ENCODE peak calls at places on chromosome 7, in four cellular contexts. One of them, this sample, is unnamed.

GRCh38 chr7:127895814-127896280 is 135.4 kb downstream of the LRRC4 start:
- DNase-seq in GM12878: no peak
- DNase-seq in K562: peak
- DNase-seq in SK-N-SH: no peak
- DNase-seq in this sample: no peak

GRCh38 chr7:154869436-154869835 is 133.5 kb downstream of the PAXIP1 start:
- DNase-seq in SK-N-SH: no peak
- DNase-seq in K562: no peak
- DNase-seq in GM12878: no peak
- DNase-seq in this sample: no peak

GRCh38 chr7:91940171-91940570 is 491 bp upstream of the AKAP9 start:
- DNase-seq in GM12878: no peak
- DNase-seq in SK-N-SH: peak
- DNase-seq in K562: peak
- DNase-seq in this sample: peak

GRCh38 chr7:76191783-76192240 is 9.9 kb upstream of the SRRM3 start:
- DNase-seq in K562: peak
- DNase-seq in GM12878: no peak
- DNase-seq in SK-N-SH: peak
- DNase-seq in this sample: peak

GRCh38 chr7:8217200-8218068 is 44.5 kb downstream of the ICA1 start:
- DNase-seq in SK-N-SH: peak
- DNase-seq in GM12878: peak
- DNase-seq in K562: peak
- DNase-seq in this sample: no peak

GRCh38 chr7:159061674-159062212 is 82.9 kb downstream of the VIPR2 start:
- DNase-seq in K562: no peak
- DNase-seq in GM12878: no peak
- DNase-seq in SK-N-SH: no peak
- DNase-seq in this sample: peak

GRCh38 chr7:118327179-118327578 is 102.7 kb downstream of the ANKRD7 start:
- DNase-seq in K562: no peak
- DNase-seq in GM12878: no peak
- DNase-seq in SK-N-SH: no peak
- DNase-seq in this sample: no peak

GRCh38 chr7:34044319-34044643 is 138.9 kb downstream of the BMPER start:
- DNase-seq in SK-N-SH: no peak
- DNase-seq in K562: no peak
- DNase-seq in GM12878: no peak
- DNase-seq in this sample: no peak

GRCh38 chr7:105768898-105769507 is 107.4 kb downstream of the ATXN7L1 start:
- DNase-seq in GM12878: no peak
- DNase-seq in K562: no peak
- DNase-seq in SK-N-SH: no peak
- DNase-seq in this sample: no peak

GRCh38 chr7:130994378-130995115 is 260.5 kb upstream of the KLF14 start:
- DNase-seq in GM12878: no peak
- DNase-seq in SK-N-SH: no peak
- DNase-seq in K562: no peak
- DNase-seq in this sample: no peak

GRCh38 chr7:32427769-32428291 is 62.4 kb downstream of the LSM5 start:
- DNase-seq in K562: peak
- DNase-seq in SK-N-SH: peak
- DNase-seq in GM12878: no peak
- DNase-seq in this sample: peak
- H3K4me3 ChIP-seq in K562: no peak
- H3K4me3 ChIP-seq in SK-N-SH: peak
- H3K4me3 ChIP-seq in GM12878: no peak
- H3K4me3 ChIP-seq in this sample: peak

GRCh38 chr7:23357190-23358093 is 58.3 kb downstream of the MALSU1 start:
- DNase-seq in GM12878: no peak
- DNase-seq in K562: peak
- DNase-seq in SK-N-SH: no peak
- DNase-seq in this sample: no peak
- TF ChIP-seq NRF1 in GM12878: no peak
- TF ChIP-seq NRF1 in K562: no peak
- TF ChIP-seq NRF1 in SK-N-SH: no peak
- TF ChIP-seq NRF1 in this sample: no peak

DNA sequence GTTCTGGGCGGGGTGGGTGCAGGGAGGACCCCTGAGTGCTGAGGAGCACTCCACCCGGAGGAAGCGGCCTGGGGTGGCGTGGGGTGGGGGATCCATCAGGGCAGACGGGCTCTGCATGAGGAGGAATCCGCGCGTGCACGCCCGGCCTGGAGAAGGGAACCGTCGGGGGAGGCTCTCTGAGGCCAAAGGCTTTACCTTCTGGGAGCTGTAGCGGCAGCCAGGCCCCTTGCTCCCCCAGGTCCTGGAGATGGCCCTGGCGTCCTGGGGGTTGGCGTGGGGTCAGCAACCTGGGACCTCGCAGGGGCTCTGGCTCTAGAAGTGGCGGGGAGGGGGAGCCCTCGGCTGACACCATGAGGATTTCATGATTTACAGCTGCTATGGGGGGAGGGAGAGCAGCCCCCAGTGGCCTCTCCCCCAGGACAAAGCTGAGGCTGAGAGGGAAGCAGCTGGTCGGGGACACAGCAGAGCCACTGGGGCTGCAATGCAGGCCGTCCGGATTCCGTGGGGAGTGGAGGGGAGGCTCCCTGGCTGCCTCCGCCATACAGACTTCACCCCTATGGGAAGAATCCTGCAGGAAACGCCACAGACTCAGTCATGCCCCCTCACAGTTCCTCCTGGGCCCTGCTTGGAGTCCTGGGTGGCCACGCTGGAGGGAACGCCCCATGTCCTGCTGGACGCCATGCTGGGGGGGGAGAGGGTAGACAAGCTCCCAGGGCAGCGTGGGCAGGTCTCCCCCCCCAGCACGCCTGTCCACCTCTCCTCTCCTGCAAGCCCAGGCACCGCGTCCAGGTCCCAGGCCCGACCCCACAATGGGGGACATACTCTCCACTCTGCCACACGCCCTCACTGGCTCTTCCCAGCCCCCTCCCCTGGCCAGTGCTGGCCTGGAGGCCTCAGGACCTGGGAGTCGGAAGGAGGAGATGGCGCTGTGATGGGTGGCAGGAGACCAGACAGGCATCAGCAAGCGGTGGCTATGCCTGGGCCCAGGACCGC is 243.5 kb downstream of the ELFN1 start:
- DNase-seq in K562: no peak
- DNase-seq in GM12878: no peak
- DNase-seq in SK-N-SH: no peak
- DNase-seq in this sample: no peak
- H3K4me3 ChIP-seq in K562: no peak
- H3K4me3 ChIP-seq in GM12878: no peak
- H3K4me3 ChIP-seq in SK-N-SH: no peak
- H3K4me3 ChIP-seq in this sample: no peak

GRCh38 chr7:6385110-6385792 is 62.5 kb downstream of the DAGLB start:
- DNase-seq in SK-N-SH: no peak
- DNase-seq in GM12878: no peak
- DNase-seq in K562: no peak
- DNase-seq in this sample: no peak
- TF ChIP-seq NRF1 in SK-N-SH: no peak
- TF ChIP-seq NRF1 in GM12878: no peak
- TF ChIP-seq NRF1 in K562: no peak
- TF ChIP-seq NRF1 in this sample: no peak

GRCh38 chr7:100655908-100656674 is at the start of gene ACTL6B:
- DNase-seq in K562: peak
- DNase-seq in SK-N-SH: peak
- DNase-seq in GM12878: no peak
- DNase-seq in this sample: peak
- H3K4me3 ChIP-seq in K562: no peak
- H3K4me3 ChIP-seq in SK-N-SH: no peak
- H3K4me3 ChIP-seq in GM12878: no peak
- H3K4me3 ChIP-seq in this sample: peak

DNA sequence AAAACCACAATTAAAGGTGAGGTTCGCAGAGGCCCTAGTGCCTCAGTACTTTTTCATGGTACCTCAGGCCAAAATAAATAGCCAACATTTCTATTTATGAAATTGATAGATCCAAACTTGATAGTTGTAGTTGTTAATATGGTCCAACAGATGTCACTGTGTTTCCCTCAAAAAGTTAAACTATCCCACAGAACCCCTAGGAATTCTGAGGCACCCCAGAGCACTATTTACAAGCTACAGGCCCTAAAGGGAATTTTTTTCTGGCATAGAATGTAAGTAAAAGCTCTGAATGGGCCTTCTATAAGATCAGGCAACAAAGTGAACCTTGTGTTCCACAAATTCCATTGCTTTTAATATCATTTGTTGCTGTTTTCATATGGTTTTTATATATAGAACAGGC is 3.8 kb upstream of the ARL4A start:
- DNase-seq in GM12878: no peak
- DNase-seq in SK-N-SH: peak
- DNase-seq in K562: no peak
- DNase-seq in this sample: no peak
- TF ChIP-seq NRF1 in GM12878: no peak
- TF ChIP-seq NRF1 in SK-N-SH: no peak
- TF ChIP-seq NRF1 in K562: no peak
- TF ChIP-seq NRF1 in this sample: no peak

DNA sequence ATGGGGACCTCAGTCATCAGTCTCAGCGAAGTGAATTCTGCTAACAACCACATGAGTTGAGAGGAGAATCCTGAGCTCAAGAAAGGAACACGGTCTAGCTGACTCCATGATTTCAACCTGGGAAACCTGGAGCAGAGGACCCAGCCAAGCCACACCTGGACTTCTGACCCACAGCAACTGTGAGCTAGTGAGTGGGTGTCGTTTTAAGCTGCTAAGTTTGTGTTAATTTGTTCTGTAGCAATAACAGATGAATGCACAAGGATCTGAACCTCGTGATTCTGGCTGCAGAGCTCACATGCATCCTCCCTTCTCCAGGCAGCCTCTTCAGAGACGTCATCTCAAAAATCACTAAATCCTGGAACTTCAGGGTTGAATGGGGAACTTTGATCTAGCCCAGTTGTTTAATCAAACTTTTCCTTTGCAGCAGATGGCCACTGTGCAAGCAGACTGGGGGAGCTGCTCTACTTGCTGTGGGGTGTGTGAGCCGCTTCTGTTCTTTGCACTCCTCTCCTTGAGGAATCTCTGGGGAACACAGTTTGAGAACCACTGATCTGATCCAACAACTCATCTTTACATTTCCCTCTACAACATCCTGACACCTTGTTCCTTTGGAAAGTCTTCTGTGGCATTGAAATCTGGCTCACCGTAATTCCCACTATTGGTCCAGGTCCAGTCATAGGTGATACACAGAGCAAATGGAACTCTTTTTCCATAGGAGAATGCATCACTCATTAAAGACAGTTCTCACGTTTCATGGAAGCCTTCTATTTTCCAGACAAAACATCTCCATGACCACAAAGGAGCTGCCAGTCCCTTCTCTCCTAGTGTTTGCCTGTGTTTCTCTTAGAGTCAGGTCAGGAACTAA is 90.2 kb downstream of the CHN2 start:
- DNase-seq in SK-N-SH: no peak
- DNase-seq in GM12878: no peak
- DNase-seq in K562: no peak
- DNase-seq in this sample: peak
- H3K4me3 ChIP-seq in SK-N-SH: no peak
- H3K4me3 ChIP-seq in GM12878: no peak
- H3K4me3 ChIP-seq in K562: no peak
- H3K4me3 ChIP-seq in this sample: no peak

DNA sequence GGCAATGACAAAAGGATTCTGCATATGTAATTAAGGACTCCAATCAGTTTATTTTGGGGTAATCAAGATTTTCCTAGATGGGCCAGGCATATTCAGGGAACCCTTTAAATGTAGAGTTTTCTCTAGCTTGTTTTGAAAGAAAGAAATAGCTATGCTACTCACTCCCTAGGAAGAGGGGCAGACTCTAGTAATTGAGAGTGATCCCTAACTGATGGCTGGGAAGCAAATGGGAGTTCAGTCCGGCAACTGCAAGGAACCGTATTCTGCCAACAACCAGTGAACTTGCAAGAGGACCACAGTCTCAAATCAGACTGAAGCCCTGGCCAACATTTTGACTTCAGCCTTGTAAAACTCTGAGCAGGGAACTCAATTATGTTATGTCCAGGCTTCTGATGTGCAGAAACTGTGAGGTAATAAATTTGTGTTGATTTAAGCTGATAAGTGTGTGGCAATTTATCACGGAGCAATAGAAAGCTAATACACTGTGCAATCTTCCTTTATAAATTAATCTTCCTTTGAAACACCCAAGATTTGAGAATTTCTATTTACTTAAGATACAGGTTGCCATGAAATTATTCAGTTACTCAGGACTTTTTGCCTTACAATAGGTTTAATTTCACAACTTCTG is 14.0 kb downstream of the AOAH start:
- DNase-seq in K562: no peak
- DNase-seq in SK-N-SH: no peak
- DNase-seq in GM12878: no peak
- DNase-seq in this sample: no peak
- TF ChIP-seq NRF1 in K562: no peak
- TF ChIP-seq NRF1 in SK-N-SH: no peak
- TF ChIP-seq NRF1 in GM12878: no peak
- TF ChIP-seq NRF1 in this sample: no peak

GRCh38 chr7:96989859-96990317 is 15.5 kb upstream of the DLX6 start:
- DNase-seq in GM12878: no peak
- DNase-seq in SK-N-SH: no peak
- DNase-seq in K562: no peak
- DNase-seq in this sample: no peak

GRCh38 chr7:96992624-96993452 is 12.5 kb upstream of the DLX6 start:
- DNase-seq in SK-N-SH: no peak
- DNase-seq in GM12878: no peak
- DNase-seq in K562: no peak
- DNase-seq in this sample: no peak

GRCh38 chr7:96993980-96994379 is 11.4 kb upstream of the DLX6 start:
- DNase-seq in SK-N-SH: no peak
- DNase-seq in K562: no peak
- DNase-seq in GM12878: no peak
- DNase-seq in this sample: no peak

GRCh38 chr7:96993453-96993865 is 11.9 kb upstream of the DLX6 start:
- DNase-seq in K562: no peak
- DNase-seq in SK-N-SH: no peak
- DNase-seq in GM12878: no peak
- DNase-seq in this sample: no peak

GRCh38 chr7:96991850-96992623 is 13.3 kb upstream of the DLX6 start:
- DNase-seq in GM12878: no peak
- DNase-seq in SK-N-SH: no peak
- DNase-seq in K562: no peak
- DNase-seq in this sample: peak
- H3K4me3 ChIP-seq in GM12878: no peak
- H3K4me3 ChIP-seq in SK-N-SH: no peak
- H3K4me3 ChIP-seq in K562: no peak
- H3K4me3 ChIP-seq in this sample: peak

DNA sequence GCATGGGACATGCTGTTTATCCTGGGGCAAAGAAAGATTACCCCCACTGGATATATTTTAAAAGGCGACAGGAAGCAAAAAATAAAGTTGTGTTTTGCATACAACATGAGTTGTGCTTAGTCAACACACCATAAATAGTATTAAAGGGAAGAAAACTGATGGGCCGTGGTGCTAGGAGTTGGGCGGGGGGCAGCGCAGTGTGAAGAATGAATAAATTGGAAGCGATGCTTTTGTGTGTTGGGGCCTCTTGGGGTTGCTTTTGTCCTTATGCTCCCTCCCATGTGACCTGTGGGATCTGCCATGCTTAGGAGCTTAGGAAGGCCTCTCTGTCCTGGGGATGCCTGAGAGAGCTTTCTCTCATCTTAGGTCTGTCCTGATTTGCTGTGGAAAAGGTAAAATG is 35.0 kb upstream of the AGR3 start:
- DNase-seq in K562: no peak
- DNase-seq in GM12878: no peak
- DNase-seq in SK-N-SH: no peak
- DNase-seq in this sample: no peak
- TF ChIP-seq NRF1 in K562: no peak
- TF ChIP-seq NRF1 in GM12878: no peak
- TF ChIP-seq NRF1 in SK-N-SH: no peak
- TF ChIP-seq NRF1 in this sample: no peak

This sample was measured in H1.